ENCODE peak calls at places on chromosomes 7 and 10, in six cellular contexts. T is HT1080, V is hepatic stellate cell, P is non-pigmented ciliary epithelial cell, D is lower lobe of right lung, B is EL. K is an unnamed sample.

GRCh38 chr7:747186-747585 is 20.1 kb upstream of the PRKAR1B start:
- DNase-seq in T (no peak), V (no peak), P (no peak), D (peak), B (no peak), K (no peak)

GRCh38 chr7:101588131-101588935 is 40.8 kb downstream of the MYL10 start:
- DNase-seq in T (no peak), V (no peak), P (no peak), D (no peak), B (no peak), K (peak)

GRCh38 chr7:55536619-55537457 is 35.5 kb downstream of the VOPP1 start:
- DNase-seq in T (no peak), V (no peak), P (no peak), D (no peak), B (no peak), K (no peak)

GRCh38 chr7:38796636-38797501 is 112.1 kb downstream of the VPS41 start:
- DNase-seq in T (peak), V (peak), P (peak), D (no peak), B (peak), K (peak)

GRCh38 chr7:92926697-92927044 is 90.3 kb upstream of the CDK6 start:
- DNase-seq in T (no peak), V (no peak), P (no peak), D (no peak), B (no peak), K (no peak)

GRCh38 chr7:84297606-84298005 is 103.0 kb upstream of the SEMA3A start:
- DNase-seq in T (no peak), V (no peak), P (no peak), D (no peak), B (no peak), K (peak)

GRCh38 chr10:11036424-11037011 is 18.8 kb downstream of the CELF2 start:
- DNase-seq in T (peak), V (peak), P (peak), D (no peak), B (peak), K (peak)

GRCh38 chr10:17026686-17027485 is 102.7 kb downstream of the CUBN start:
- DNase-seq in T (peak), V (peak), P (no peak), D (no peak), B (peak), K (peak)

GRCh38 chr7:103134866-103135554 is 13.9 kb downstream of the NAPEPLD start:
- DNase-seq in T (no peak), V (no peak), P (no peak), D (no peak), B (no peak), K (peak)

GRCh38 chr10:66931340-66931948 is 5.6 kb downstream of the LRRTM3 start:
- DNase-seq in T (peak), V (no peak), P (peak), D (no peak), B (peak), K (peak)

GRCh38 chr10:123645016-123645415 is 21.1 kb upstream of the GPR26 start:
- DNase-seq in T (no peak), V (no peak), P (no peak), D (no peak), B (no peak), K (no peak)

GRCh38 chr10:61110188-61110844 is 166.3 kb upstream of the RHOBTB1 start:
- DNase-seq in T (no peak), V (peak), P (peak), D (no peak), B (peak), K (no peak)

GRCh38 chr7:21617916-21618390 is 75.1 kb downstream of the DNAH11 start:
- DNase-seq in T (peak), V (peak), P (peak), D (peak), B (peak), K (peak)

GRCh38 chr10:86017841-86018734 is 348.5 kb downstream of the GRID1 start:
- DNase-seq in T (peak), V (no peak), P (no peak), D (peak), B (no peak), K (no peak)

GRCh38 chr7:81846398-81846797 is 76.6 kb upstream of the HGF start:
- DNase-seq in T (peak), V (no peak), P (peak), D (no peak), B (peak), K (peak)

GRCh38 chr10:49143249-49143648 is 9.4 kb upstream of the FAM170B start:
- DNase-seq in T (no peak), V (no peak), P (no peak), D (no peak), B (no peak), K (no peak)

GRCh38 chr10:89163265-89163995 is 43.7 kb downstream of the CH25H start:
- DNase-seq in T (no peak), V (no peak), P (no peak), D (peak), B (no peak), K (peak)

GRCh38 chr10:104061196-104061595 is 24.5 kb downstream of the COL17A1 start:
- DNase-seq in T (no peak), V (no peak), P (no peak), D (no peak), B (no peak), K (no peak)

GRCh38 chr10:131656446-131656845 is 244.4 kb upstream of the PPP2R2D start:
- DNase-seq in T (no peak), V (no peak), P (no peak), D (no peak), B (no peak), K (no peak)

GRCh38 chr7:47038621-47039020 is 543.3 kb downstream of the TNS3 start:
- DNase-seq in T (no peak), V (no peak), P (no peak), D (no peak), B (no peak), K (no peak)

GRCh38 chr7:135217645-135218509 is 6.6 kb upstream of the WDR91 start:
- DNase-seq in T (no peak), V (no peak), P (no peak), D (no peak), B (no peak), K (no peak)

GRCh38 chr7:44530990-44531389 is 10.1 kb downstream of the NPC1L1 start:
- DNase-seq in T (no peak), V (no peak), P (no peak), D (no peak), B (no peak), K (peak)

GRCh38 chr7:114650491-114650890 is 235.9 kb downstream of the FOXP2 start:
- DNase-seq in T (no peak), V (no peak), P (no peak), D (no peak), B (no peak), K (no peak)

GRCh38 chr7:106462365-106462859 is 177.6 kb upstream of the NAMPT start:
- DNase-seq in T (peak), V (peak), P (no peak), D (no peak), B (peak), K (peak)

GRCh38 chr10:4353059-4353655 is 472.9 kb upstream of the AKR1E2 start:
- DNase-seq in T (no peak), V (no peak), P (no peak), D (no peak), B (peak), K (peak)

GRCh38 chr7:103577059-103577458 is 131.1 kb upstream of the SLC26A5 start:
- DNase-seq in T (no peak), V (no peak), P (no peak), D (no peak), B (no peak), K (no peak)

GRCh38 chr7:28490831-28491230 is 78.5 kb downstream of the CREB5 start:
- DNase-seq in T (no peak), V (no peak), P (no peak), D (peak), B (no peak), K (no peak)